ENCODE peak calls at places on chromosomes 16 and 17, in nine cellular contexts. One of them, this sample, is unnamed.
A peak's percentile ranks its signal among the peaks of the same experiment; 100 is the strongest.

GRCh38 chr17:33052856-33053255 is 61.2 kb downstream of the SPACA3 start:
- DNase-seq in stomach: no peak
- DNase-seq in ascending aorta: no peak
- DNase-seq in tibial artery: no peak
- DNase-seq in thoracic aorta: no peak
- DNase-seq in HCT116: no peak
- DNase-seq in HL-60: no peak
- DNase-seq in cardiac muscle cell: no peak
- DNase-seq in body of pancreas: no peak
- DNase-seq in this sample: no peak

GRCh38 chr16:3570420-3571062 is 6.7 kb downstream of the NLRC3 start:
- DNase-seq in stomach: no peak
- DNase-seq in ascending aorta: no peak
- DNase-seq in tibial artery: no peak
- DNase-seq in thoracic aorta: no peak
- DNase-seq in HCT116: peak; percentile 4
- DNase-seq in HL-60: no peak
- DNase-seq in cardiac muscle cell: no peak
- DNase-seq in body of pancreas: no peak
- DNase-seq in this sample: no peak

GRCh38 chr17:73068322-73069153 is 23.9 kb downstream of the SLC39A11 start:
- DNase-seq in stomach: no peak
- DNase-seq in ascending aorta: no peak
- DNase-seq in tibial artery: no peak
- DNase-seq in thoracic aorta: no peak
- DNase-seq in HCT116: no peak
- DNase-seq in HL-60: peak; percentile 39
- DNase-seq in cardiac muscle cell: no peak
- DNase-seq in body of pancreas: peak; percentile 62
- DNase-seq in this sample: peak; percentile 76

GRCh38 chr17:28412131-28412530 is 6.1 kb upstream of the SLC46A1 start:
- DNase-seq in stomach: no peak
- DNase-seq in ascending aorta: no peak
- DNase-seq in tibial artery: no peak
- DNase-seq in thoracic aorta: no peak
- DNase-seq in HCT116: no peak
- DNase-seq in HL-60: no peak
- DNase-seq in cardiac muscle cell: no peak
- DNase-seq in body of pancreas: no peak
- DNase-seq in this sample: no peak

GRCh38 chr17:74431568-74432483 is at the start of gene GPRC5C:
- DNase-seq in stomach: peak; percentile 95
- DNase-seq in ascending aorta: no peak
- DNase-seq in tibial artery: peak; percentile 92
- DNase-seq in thoracic aorta: no peak
- DNase-seq in HCT116: peak; percentile 66
- DNase-seq in HL-60: peak; percentile 45
- DNase-seq in cardiac muscle cell: peak; percentile 77
- DNase-seq in body of pancreas: peak; percentile 96
- DNase-seq in this sample: no peak

GRCh38 chr17:63526861-63527260 is 3.7 kb downstream of the KCNH6 start:
- DNase-seq in stomach: no peak
- DNase-seq in ascending aorta: no peak
- DNase-seq in tibial artery: no peak
- DNase-seq in thoracic aorta: no peak
- DNase-seq in HCT116: no peak
- DNase-seq in HL-60: no peak
- DNase-seq in cardiac muscle cell: no peak
- DNase-seq in body of pancreas: no peak
- DNase-seq in this sample: no peak

GRCh38 chr17:80970762-80971703 is 20.6 kb upstream of the CHMP6 start:
- DNase-seq in stomach: no peak
- DNase-seq in ascending aorta: no peak
- DNase-seq in tibial artery: no peak
- DNase-seq in thoracic aorta: no peak
- DNase-seq in HCT116: no peak
- DNase-seq in HL-60: no peak
- DNase-seq in cardiac muscle cell: no peak
- DNase-seq in body of pancreas: no peak
- DNase-seq in this sample: no peak

GRCh38 chr17:63446218-63446980 is at the start of gene CYB561:
- DNase-seq in stomach: peak; percentile 90
- DNase-seq in ascending aorta: no peak
- DNase-seq in tibial artery: peak; percentile 84
- DNase-seq in thoracic aorta: no peak
- DNase-seq in HCT116: peak; percentile 46
- DNase-seq in HL-60: peak; percentile 62
- DNase-seq in cardiac muscle cell: no peak
- DNase-seq in body of pancreas: peak; percentile 87
- DNase-seq in this sample: no peak

GRCh38 chr17:30000001-30000754 is 58.7 kb downstream of the EFCAB5 start:
- DNase-seq in stomach: no peak
- DNase-seq in ascending aorta: no peak
- DNase-seq in tibial artery: no peak
- DNase-seq in thoracic aorta: no peak
- DNase-seq in HCT116: no peak
- DNase-seq in HL-60: no peak
- DNase-seq in cardiac muscle cell: no peak
- DNase-seq in body of pancreas: no peak
- DNase-seq in this sample: no peak

GRCh38 chr16:17281052-17281451 is 189.7 kb downstream of the XYLT1 start:
- DNase-seq in stomach: no peak
- DNase-seq in ascending aorta: no peak
- DNase-seq in tibial artery: no peak
- DNase-seq in thoracic aorta: no peak
- DNase-seq in HCT116: no peak
- DNase-seq in HL-60: no peak
- DNase-seq in cardiac muscle cell: no peak
- DNase-seq in body of pancreas: no peak
- DNase-seq in this sample: no peak

GRCh38 chr17:18247613-18248001 is 10.9 kb downstream of the FLII start:
- DNase-seq in stomach: peak; percentile 62
- DNase-seq in ascending aorta: no peak
- DNase-seq in tibial artery: no peak
- DNase-seq in thoracic aorta: no peak
- DNase-seq in HCT116: no peak
- DNase-seq in HL-60: no peak
- DNase-seq in cardiac muscle cell: no peak
- DNase-seq in body of pancreas: no peak
- DNase-seq in this sample: no peak

GRCh38 chr17:70863436-70864248 is 694.3 kb downstream of the KCNJ2 start:
- DNase-seq in stomach: no peak
- DNase-seq in ascending aorta: no peak
- DNase-seq in tibial artery: no peak
- DNase-seq in thoracic aorta: no peak
- DNase-seq in HCT116: peak; percentile 84
- DNase-seq in HL-60: no peak
- DNase-seq in cardiac muscle cell: no peak
- DNase-seq in body of pancreas: peak; percentile 68
- DNase-seq in this sample: no peak

GRCh38 chr17:32912218-32912897 is 15.6 kb upstream of the TMEM98 start:
- DNase-seq in stomach: peak; percentile 84
- DNase-seq in ascending aorta: no peak
- DNase-seq in tibial artery: peak; percentile 82
- DNase-seq in thoracic aorta: peak; percentile 37
- DNase-seq in HCT116: no peak
- DNase-seq in HL-60: no peak
- DNase-seq in cardiac muscle cell: peak; percentile 49
- DNase-seq in body of pancreas: peak; percentile 96
- DNase-seq in this sample: peak; percentile 44

GRCh38 chr16:10345629-10346028 is 40.2 kb upstream of the ATF7IP2 start:
- DNase-seq in stomach: no peak
- DNase-seq in ascending aorta: no peak
- DNase-seq in tibial artery: no peak
- DNase-seq in thoracic aorta: no peak
- DNase-seq in HCT116: no peak
- DNase-seq in HL-60: no peak
- DNase-seq in cardiac muscle cell: no peak
- DNase-seq in body of pancreas: no peak
- DNase-seq in this sample: no peak

GRCh38 chr16:79409970-79410369 is 190.6 kb downstream of the MAF start:
- DNase-seq in stomach: no peak
- DNase-seq in ascending aorta: no peak
- DNase-seq in tibial artery: no peak
- DNase-seq in thoracic aorta: no peak
- DNase-seq in HCT116: no peak
- DNase-seq in HL-60: no peak
- DNase-seq in cardiac muscle cell: no peak
- DNase-seq in body of pancreas: no peak
- DNase-seq in this sample: no peak

GRCh38 chr16:12258806-12259205 is 282.3 kb downstream of the SNX29 start:
- DNase-seq in stomach: no peak
- DNase-seq in ascending aorta: no peak
- DNase-seq in tibial artery: no peak
- DNase-seq in thoracic aorta: no peak
- DNase-seq in HCT116: no peak
- DNase-seq in HL-60: no peak
- DNase-seq in cardiac muscle cell: no peak
- DNase-seq in body of pancreas: no peak
- DNase-seq in this sample: no peak

DNA sequence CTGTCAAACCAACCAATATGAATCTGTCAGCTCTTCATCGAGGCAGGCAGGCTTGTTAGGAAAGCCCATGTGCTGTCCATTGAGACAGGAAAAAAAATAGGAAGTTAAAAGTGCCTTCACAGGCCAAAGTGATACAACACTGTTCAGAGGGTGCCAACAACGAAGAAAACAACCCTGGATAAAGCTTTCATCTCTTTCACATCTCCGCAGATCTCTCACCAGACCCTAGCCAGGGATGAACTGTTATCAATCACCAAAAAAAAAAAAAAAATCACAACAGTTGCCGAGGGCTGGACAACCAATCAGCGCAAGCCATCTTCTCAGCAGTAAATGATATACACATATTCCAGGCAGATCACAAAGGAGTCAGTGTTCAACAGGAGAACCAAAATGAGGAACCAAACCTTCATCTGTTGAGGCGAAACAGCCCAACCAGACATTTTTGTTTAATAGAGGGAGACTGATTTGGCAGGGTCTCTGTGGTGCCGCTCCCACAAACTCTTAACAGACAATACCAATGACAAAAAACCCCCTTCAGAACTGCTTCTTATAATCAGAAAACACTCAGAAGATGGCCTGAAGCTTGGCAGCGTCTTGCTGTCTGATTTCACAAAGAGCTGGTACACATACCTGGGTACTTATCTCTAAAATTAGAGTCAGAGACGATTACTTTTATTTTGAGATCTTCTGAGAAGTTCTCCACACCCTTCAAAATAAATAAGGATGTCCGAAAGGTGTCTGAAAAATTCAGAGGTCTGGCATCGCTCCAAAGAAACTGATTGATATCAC is 1.9 kb downstream of the MAP3K14 start:
- DNase-seq in stomach: no peak
- DNase-seq in ascending aorta: no peak
- DNase-seq in tibial artery: no peak
- DNase-seq in thoracic aorta: no peak
- DNase-seq in HCT116: no peak
- DNase-seq in HL-60: no peak
- DNase-seq in cardiac muscle cell: no peak
- DNase-seq in body of pancreas: no peak
- DNase-seq in this sample: no peak
- H3K4me3 ChIP-seq in stomach: peak overlapping the region; percentile 74
- H3K4me3 ChIP-seq in ascending aorta: no peak overlapping the region
- H3K4me3 ChIP-seq in tibial artery: no peak overlapping the region
- H3K4me3 ChIP-seq in thoracic aorta: peak overlapping the region; percentile 78
- H3K4me3 ChIP-seq in HCT116: peak overlapping the region; percentile 75
- H3K4me3 ChIP-seq in HL-60: no peak overlapping the region
- H3K4me3 ChIP-seq in cardiac muscle cell: no peak overlapping the region
- H3K4me3 ChIP-seq in body of pancreas: no peak overlapping the region
- H3K4me3 ChIP-seq in this sample: peak overlapping the region; percentile 92

DNA sequence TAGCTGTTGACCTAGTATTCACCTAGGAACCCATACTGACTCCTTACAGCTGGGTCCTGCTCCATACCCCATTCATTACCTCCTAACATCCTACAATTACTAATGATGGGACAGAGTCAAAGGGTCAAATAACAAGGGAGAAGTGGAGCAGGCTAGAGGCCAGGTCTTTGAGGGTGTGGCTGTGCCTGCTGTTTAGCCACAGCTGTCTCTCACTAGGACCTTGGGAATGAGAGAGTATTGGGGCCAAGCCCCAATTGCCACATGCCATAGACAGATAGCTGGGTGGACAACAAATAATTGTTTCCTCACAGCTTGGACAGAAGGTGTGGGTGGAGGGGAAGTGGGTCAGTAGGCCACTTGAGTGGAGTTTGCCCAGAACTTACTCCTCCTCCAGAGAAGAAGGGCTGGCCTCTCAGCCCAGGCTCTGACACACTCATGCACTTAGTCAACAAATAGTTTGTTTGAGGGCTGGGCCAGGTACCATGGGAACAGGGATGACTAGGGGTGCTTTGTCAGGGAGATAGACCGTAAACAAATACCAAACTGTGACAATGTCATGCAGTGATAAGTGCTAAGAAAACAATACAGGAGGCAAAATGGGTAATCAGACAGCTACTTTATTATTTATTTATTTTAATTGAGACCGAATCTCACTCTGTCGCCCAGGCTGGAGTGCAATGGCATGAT is 10.2 kb upstream of the CENPT start:
- DNase-seq in stomach: peak; percentile 65
- DNase-seq in ascending aorta: peak; percentile 35
- DNase-seq in tibial artery: peak; percentile 89
- DNase-seq in thoracic aorta: peak; percentile 77
- DNase-seq in HCT116: no peak
- DNase-seq in HL-60: no peak
- DNase-seq in cardiac muscle cell: no peak
- DNase-seq in body of pancreas: peak; percentile 89
- DNase-seq in this sample: peak; percentile 48
- H3K27ac ChIP-seq in stomach: peak overlapping the region; percentile 21
- H3K27ac ChIP-seq in ascending aorta: peak overlapping the region; percentile 84
- H3K27ac ChIP-seq in tibial artery: peak overlapping the region; percentile 85
- H3K27ac ChIP-seq in thoracic aorta: peak overlapping the region; percentile 72
- H3K27ac ChIP-seq in HCT116: no peak overlapping the region
- H3K27ac ChIP-seq in HL-60: peak overlapping the region; percentile 33
- H3K27ac ChIP-seq in cardiac muscle cell: no peak overlapping the region
- H3K27ac ChIP-seq in body of pancreas: peak overlapping the region; percentile 68
- H3K27ac ChIP-seq in this sample: peak overlapping the region; percentile 73

GRCh38 chr16:57285379-57285778 is 907 bp upstream of the PLLP start:
- DNase-seq in stomach: no peak
- DNase-seq in ascending aorta: no peak
- DNase-seq in tibial artery: no peak
- DNase-seq in thoracic aorta: no peak
- DNase-seq in HCT116: no peak
- DNase-seq in HL-60: no peak
- DNase-seq in cardiac muscle cell: no peak
- DNase-seq in body of pancreas: no peak
- DNase-seq in this sample: no peak
- H3K4me3 ChIP-seq in stomach: no peak overlapping the region
- H3K4me3 ChIP-seq in ascending aorta: no peak overlapping the region
- H3K4me3 ChIP-seq in tibial artery: no peak overlapping the region
- H3K4me3 ChIP-seq in thoracic aorta: no peak overlapping the region
- H3K4me3 ChIP-seq in HCT116: peak overlapping the region; percentile 70
- H3K4me3 ChIP-seq in HL-60: no peak overlapping the region
- H3K4me3 ChIP-seq in cardiac muscle cell: no peak overlapping the region
- H3K4me3 ChIP-seq in body of pancreas: no peak overlapping the region
- H3K4me3 ChIP-seq in this sample: no peak overlapping the region

DNA sequence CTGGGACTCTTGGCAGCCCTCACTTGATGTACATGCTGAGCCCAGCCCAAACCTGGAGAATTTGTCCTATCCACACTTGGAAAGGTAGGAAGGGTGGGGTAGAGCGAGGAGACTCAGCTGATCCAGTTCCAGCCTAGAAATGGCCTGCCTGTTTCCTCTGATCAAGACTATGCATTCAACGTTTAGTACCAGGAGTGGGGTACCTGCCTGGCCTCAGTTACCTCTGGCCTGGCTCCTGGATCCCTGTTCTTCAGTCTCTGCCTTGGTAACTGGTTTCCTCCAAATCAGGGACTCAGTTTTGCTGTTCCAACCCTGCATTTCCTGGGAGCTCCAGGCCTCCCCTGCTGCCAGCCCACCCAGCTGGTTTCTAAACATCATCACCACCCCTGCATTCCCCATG is 233.5 kb downstream of the GSG1L start:
- DNase-seq in stomach: no peak
- DNase-seq in ascending aorta: no peak
- DNase-seq in tibial artery: no peak
- DNase-seq in thoracic aorta: no peak
- DNase-seq in HCT116: no peak
- DNase-seq in HL-60: no peak
- DNase-seq in cardiac muscle cell: no peak
- DNase-seq in body of pancreas: no peak
- DNase-seq in this sample: no peak
- H3K27ac ChIP-seq in stomach: no peak overlapping the region
- H3K27ac ChIP-seq in ascending aorta: no peak overlapping the region
- H3K27ac ChIP-seq in tibial artery: no peak overlapping the region
- H3K27ac ChIP-seq in thoracic aorta: no peak overlapping the region
- H3K27ac ChIP-seq in HCT116: no peak overlapping the region
- H3K27ac ChIP-seq in HL-60: no peak overlapping the region
- H3K27ac ChIP-seq in cardiac muscle cell: no peak overlapping the region
- H3K27ac ChIP-seq in body of pancreas: no peak overlapping the region
- H3K27ac ChIP-seq in this sample: no peak overlapping the region